ENCODE peak calls at places on chromosomes 1 and 21, in four cellular contexts. One of them, this sample, is unnamed.

GRCh38 chr1:246203180-246203579 is 303.9 kb downstream of the SMYD3 start:
- DNase-seq in bronchial epithelial cell: no peak
- DNase-seq in mesothelial cell of epicardium: no peak
- DNase-seq in psoas muscle: no peak
- DNase-seq in this sample: no peak

GRCh38 chr1:16397095-16397494 is 30.1 kb downstream of the SZRD1 start:
- DNase-seq in mesothelial cell of epicardium: no peak
- DNase-seq in bronchial epithelial cell: no peak
- DNase-seq in psoas muscle: no peak
- DNase-seq in this sample: no peak

GRCh38 chr1:31742462-31743212 is 21.5 kb downstream of the ADGRB2 start:
- DNase-seq in psoas muscle: no peak
- DNase-seq in mesothelial cell of epicardium: no peak
- DNase-seq in bronchial epithelial cell: no peak
- DNase-seq in this sample: no peak

GRCh38 chr1:149936992-149937705 is 470 bp upstream of the MTMR11 start:
- DNase-seq in bronchial epithelial cell: peak
- DNase-seq in mesothelial cell of epicardium: no peak
- DNase-seq in psoas muscle: no peak
- DNase-seq in this sample: peak

GRCh38 chr1:236280438-236281285 is 1.1 kb downstream of the ERO1B start:
- DNase-seq in bronchial epithelial cell: no peak
- DNase-seq in mesothelial cell of epicardium: no peak
- DNase-seq in psoas muscle: no peak
- DNase-seq in this sample: peak

GRCh38 chr21:24759348-24760118 is 847.7 kb downstream of the MRPL39 start:
- DNase-seq in mesothelial cell of epicardium: no peak
- DNase-seq in psoas muscle: no peak
- DNase-seq in bronchial epithelial cell: no peak
- DNase-seq in this sample: peak

GRCh38 chr1:102834688-102835320 is 273.5 kb downstream of the COL11A1 start:
- DNase-seq in mesothelial cell of epicardium: no peak
- DNase-seq in psoas muscle: no peak
- DNase-seq in bronchial epithelial cell: peak
- DNase-seq in this sample: no peak

GRCh38 chr1:238340989-238341388 is 450.3 kb upstream of the ZP4 start:
- DNase-seq in mesothelial cell of epicardium: no peak
- DNase-seq in psoas muscle: no peak
- DNase-seq in bronchial epithelial cell: no peak
- DNase-seq in this sample: no peak

GRCh38 chr1:66980745-66981367 is 56.1 kb downstream of the MIER1 start:
- DNase-seq in psoas muscle: no peak
- DNase-seq in mesothelial cell of epicardium: no peak
- DNase-seq in bronchial epithelial cell: peak
- DNase-seq in this sample: no peak

GRCh38 chr1:20350421-20350820 is 59.7 kb downstream of the VWA5B1 start:
- DNase-seq in mesothelial cell of epicardium: no peak
- DNase-seq in psoas muscle: no peak
- DNase-seq in bronchial epithelial cell: no peak
- DNase-seq in this sample: no peak

GRCh38 chr21:18249542-18250152 is 5.0 kb downstream of the CHODL start:
- DNase-seq in bronchial epithelial cell: no peak
- DNase-seq in psoas muscle: no peak
- DNase-seq in mesothelial cell of epicardium: no peak
- DNase-seq in this sample: no peak

GRCh38 chr1:166627583-166627982 is 211.7 kb upstream of the POGK start:
- DNase-seq in psoas muscle: no peak
- DNase-seq in bronchial epithelial cell: peak
- DNase-seq in mesothelial cell of epicardium: no peak
- DNase-seq in this sample: no peak

DNA sequence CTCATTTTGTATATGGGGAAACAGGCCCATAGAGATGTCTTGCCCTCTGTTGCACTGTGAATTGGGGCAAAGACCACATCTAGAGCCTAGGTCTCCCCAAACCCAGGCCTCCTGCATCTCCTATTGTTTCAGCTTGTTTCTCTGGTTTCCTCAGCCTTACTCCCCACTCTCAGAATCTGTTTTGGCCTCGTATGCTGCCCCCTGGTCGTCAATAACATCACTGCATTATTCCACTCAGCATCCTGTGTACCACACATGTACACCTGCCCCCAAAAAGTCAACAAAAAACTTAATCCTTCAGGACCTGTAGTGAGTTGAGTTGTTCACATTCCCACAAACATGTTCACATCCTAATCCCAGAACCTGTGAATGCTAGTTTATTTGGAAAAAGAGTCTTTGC is 184.8 kb downstream of the BRINP2 start:
- DNase-seq in psoas muscle: no peak
- DNase-seq in mesothelial cell of epicardium: no peak
- DNase-seq in bronchial epithelial cell: peak
- DNase-seq in this sample: no peak
- TF ChIP-seq CTCF in psoas muscle: peak
- TF ChIP-seq CTCF in mesothelial cell of epicardium: no peak
- TF ChIP-seq CTCF in bronchial epithelial cell: peak
- TF ChIP-seq CTCF in this sample: peak

GRCh38 chr1:209305221-209305954 is 278.1 kb upstream of the CAMK1G start:
- DNase-seq in psoas muscle: no peak
- DNase-seq in mesothelial cell of epicardium: no peak
- DNase-seq in bronchial epithelial cell: no peak
- DNase-seq in this sample: no peak
- TF ChIP-seq CTCF in psoas muscle: no peak
- TF ChIP-seq CTCF in mesothelial cell of epicardium: no peak
- TF ChIP-seq CTCF in bronchial epithelial cell: no peak
- TF ChIP-seq CTCF in this sample: no peak

GRCh38 chr21:44455524-44456206 is 355 bp downstream of the LRRC3 start:
- DNase-seq in bronchial epithelial cell: no peak
- DNase-seq in psoas muscle: peak
- DNase-seq in mesothelial cell of epicardium: no peak
- DNase-seq in this sample: peak
- TF ChIP-seq CTCF in bronchial epithelial cell: peak
- TF ChIP-seq CTCF in psoas muscle: no peak
- TF ChIP-seq CTCF in mesothelial cell of epicardium: no peak
- TF ChIP-seq CTCF in this sample: peak

GRCh38 chr1:111422546-111423391 is 4.8 kb downstream of the OVGP1 start:
- DNase-seq in mesothelial cell of epicardium: no peak
- DNase-seq in psoas muscle: no peak
- DNase-seq in bronchial epithelial cell: peak
- DNase-seq in this sample: peak
- TF ChIP-seq CTCF in mesothelial cell of epicardium: no peak
- TF ChIP-seq CTCF in psoas muscle: no peak
- TF ChIP-seq CTCF in bronchial epithelial cell: peak
- TF ChIP-seq CTCF in this sample: no peak

DNA sequence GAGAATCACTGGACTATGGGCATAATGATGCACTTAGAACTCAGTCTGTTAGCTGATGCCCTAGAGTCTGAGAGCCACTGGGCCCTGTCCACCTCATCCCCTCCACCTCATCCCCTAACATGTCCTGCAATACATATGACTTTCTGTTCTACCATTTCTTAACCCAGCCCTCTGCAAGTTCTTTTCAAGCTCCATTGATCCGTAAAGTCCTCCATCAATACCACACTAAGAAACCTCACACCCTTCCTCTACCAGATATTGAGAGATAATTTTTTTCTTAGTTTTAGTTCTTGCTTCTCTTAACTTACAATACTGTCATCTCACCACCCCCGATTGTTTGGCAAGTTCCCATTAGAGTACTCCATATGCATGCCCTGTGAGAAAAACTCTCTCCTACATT is 22.1 kb downstream of the FCRL4 start:
- DNase-seq in bronchial epithelial cell: no peak
- DNase-seq in psoas muscle: no peak
- DNase-seq in mesothelial cell of epicardium: no peak
- DNase-seq in this sample: no peak
- TF ChIP-seq CTCF in bronchial epithelial cell: no peak
- TF ChIP-seq CTCF in psoas muscle: no peak
- TF ChIP-seq CTCF in mesothelial cell of epicardium: no peak
- TF ChIP-seq CTCF in this sample: no peak

GRCh38 chr1:212594640-212595039 is 13.9 kb upstream of the ATF3 start:
- DNase-seq in psoas muscle: no peak
- DNase-seq in bronchial epithelial cell: no peak
- DNase-seq in mesothelial cell of epicardium: no peak
- DNase-seq in this sample: no peak

GRCh38 chr1:212596798-212597197 is 11.8 kb upstream of the ATF3 start:
- DNase-seq in bronchial epithelial cell: peak
- DNase-seq in mesothelial cell of epicardium: no peak
- DNase-seq in psoas muscle: no peak
- DNase-seq in this sample: no peak

GRCh38 chr1:212597495-212597894 is 11.1 kb upstream of the ATF3 start:
- DNase-seq in mesothelial cell of epicardium: no peak
- DNase-seq in psoas muscle: no peak
- DNase-seq in bronchial epithelial cell: peak
- DNase-seq in this sample: peak

GRCh38 chr1:212595229-212595628 is 13.3 kb upstream of the ATF3 start:
- DNase-seq in mesothelial cell of epicardium: no peak
- DNase-seq in psoas muscle: no peak
- DNase-seq in bronchial epithelial cell: no peak
- DNase-seq in this sample: no peak

DNA sequence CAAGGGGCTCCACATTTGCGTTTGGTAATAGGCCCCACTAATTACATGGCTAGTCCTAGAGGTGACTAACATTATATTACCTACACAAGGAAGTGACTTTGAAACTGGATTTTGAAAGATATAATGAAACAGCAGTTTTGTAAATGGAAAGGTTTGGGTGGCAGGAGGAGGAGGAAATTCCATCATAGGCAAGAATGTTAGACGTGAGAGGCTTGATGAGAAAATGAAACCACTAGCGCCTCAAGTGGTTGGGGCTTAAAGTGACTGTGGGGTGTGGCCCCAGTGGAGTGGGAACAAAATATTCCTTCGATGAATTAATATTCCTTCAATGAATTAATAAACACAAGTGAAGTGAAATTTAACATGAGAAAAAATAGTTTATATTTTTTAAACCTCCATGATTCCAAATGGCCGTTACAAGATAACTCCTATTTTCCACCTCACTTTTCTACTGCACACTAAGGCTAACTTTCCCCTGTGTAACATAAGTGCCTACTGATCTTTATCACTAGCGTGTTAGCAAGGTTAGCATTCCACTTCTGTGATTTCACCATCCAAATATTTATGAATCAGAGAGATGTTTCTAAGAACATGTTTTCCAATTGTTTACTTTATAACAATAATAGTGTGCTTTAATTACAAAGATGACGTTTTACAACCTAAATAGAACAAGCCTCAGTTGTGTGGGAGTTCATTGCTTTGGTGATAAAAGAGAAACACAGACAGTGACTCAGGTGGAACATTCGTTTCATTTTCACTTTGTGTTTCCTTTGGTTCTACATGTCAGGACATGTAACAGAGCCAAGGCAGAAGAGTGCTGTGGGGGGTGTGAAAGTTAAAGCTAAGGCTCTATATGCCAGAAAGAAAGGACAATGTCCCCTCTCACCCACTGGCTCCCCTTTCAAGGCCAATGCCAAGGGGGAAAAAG is 12.5 kb upstream of the ATF3 start:
- DNase-seq in bronchial epithelial cell: peak
- DNase-seq in mesothelial cell of epicardium: no peak
- DNase-seq in psoas muscle: no peak
- DNase-seq in this sample: peak
- TF ChIP-seq CTCF in bronchial epithelial cell: peak
- TF ChIP-seq CTCF in mesothelial cell of epicardium: peak
- TF ChIP-seq CTCF in psoas muscle: peak
- TF ChIP-seq CTCF in this sample: peak

GRCh38 chr1:40834968-40835545 is 27.1 kb downstream of the CITED4 start:
- DNase-seq in bronchial epithelial cell: no peak
- DNase-seq in psoas muscle: no peak
- DNase-seq in mesothelial cell of epicardium: no peak
- DNase-seq in this sample: no peak
- TF ChIP-seq CTCF in bronchial epithelial cell: no peak
- TF ChIP-seq CTCF in psoas muscle: no peak
- TF ChIP-seq CTCF in mesothelial cell of epicardium: no peak
- TF ChIP-seq CTCF in this sample: no peak

This sample was measured in foreskin keratinocyte.